ENCODE peak calls at places on chromosomes 7 and 10, in seven cellular contexts. X is OCI-LY7; F is upper lobe of right lung; H is CD8-positive, alpha-beta memory T cell; L is hepatocyte; B is left lung; V is fibroblast of lung. D is an unnamed sample. For H3K4me1, the result is how much of the 10 kb centered on the place peaks cover.

GRCh38 chr7:151745090-151745638 is 131.8 kb downstream of the PRKAG2 start:
- DNase-seq in H (no peak), X (no peak), F (peak), B (peak), V (peak), L (peak), D (peak)

GRCh38 chr7:25314729-25315267 is 86.5 kb upstream of the NPVF start:
- DNase-seq in V (no peak), X (no peak), H (no peak), F (no peak), B (no peak), L (peak), D (no peak)

GRCh38 chr10:61613665-61614064 is 49.1 kb upstream of the CABCOCO1 start:
- DNase-seq in L (no peak), X (no peak), H (no peak), F (no peak), B (no peak), V (no peak), D (no peak)

GRCh38 chr7:137923380-137923779 is 76.6 kb upstream of the DGKI start:
- DNase-seq in H (no peak), X (no peak), L (no peak), B (no peak), V (peak), F (no peak), D (no peak)

GRCh38 chr7:134899729-134900128 is 86.6 kb upstream of the AGBL3 start:
- DNase-seq in F (no peak), L (peak), B (no peak), H (no peak), V (peak), X (no peak), D (no peak)

GRCh38 chr7:112989531-112989930 is 97.1 kb downstream of the GPR85 start:
- DNase-seq in B (no peak), L (no peak), F (no peak), H (no peak), X (no peak), V (peak), D (no peak)

GRCh38 chr7:134567368-134567767 is 18.5 kb downstream of the AKR1B15 start:
- DNase-seq in F (no peak), B (no peak), V (peak), L (no peak), H (no peak), X (no peak), D (no peak)

GRCh38 chr10:104809288-104810090 is 168.4 kb downstream of the SORCS3 start:
- DNase-seq in X (no peak), H (no peak), V (peak), F (no peak), B (no peak), L (peak), D (no peak)

GRCh38 chr10:77829356-77829755 is 97.2 kb downstream of the DLG5 start:
- DNase-seq in B (no peak), L (no peak), X (no peak), F (no peak), H (no peak), V (no peak), D (no peak)

GRCh38 chr7:55517191-55517633 is 55.1 kb downstream of the VOPP1 start:
- DNase-seq in X (no peak), L (no peak), F (no peak), B (no peak), H (peak), V (no peak), D (no peak)

GRCh38 chr7:16130127-16131110 is 290.9 kb downstream of the CRPPA start:
- DNase-seq in B (no peak), F (no peak), H (no peak), V (peak), L (no peak), X (no peak), D (no peak)

GRCh38 chr7:6705959-6706665 is 635 bp downstream of the ZNF12 start:
- DNase-seq in F (peak), V (peak), L (peak), X (peak), B (peak), H (peak), D (no peak)

GRCh38 chr10:57959318-57960003 is 308.2 kb downstream of the IPMK start:
- DNase-seq in F (no peak), X (no peak), B (no peak), V (no peak), H (no peak), L (peak), D (no peak)

GRCh38 chr7:105011771-105012502 is 2.1 kb upstream of the KMT2E start:
- DNase-seq in V (no peak), L (no peak), X (peak), B (peak), H (no peak), F (no peak), D (no peak)

DNA sequence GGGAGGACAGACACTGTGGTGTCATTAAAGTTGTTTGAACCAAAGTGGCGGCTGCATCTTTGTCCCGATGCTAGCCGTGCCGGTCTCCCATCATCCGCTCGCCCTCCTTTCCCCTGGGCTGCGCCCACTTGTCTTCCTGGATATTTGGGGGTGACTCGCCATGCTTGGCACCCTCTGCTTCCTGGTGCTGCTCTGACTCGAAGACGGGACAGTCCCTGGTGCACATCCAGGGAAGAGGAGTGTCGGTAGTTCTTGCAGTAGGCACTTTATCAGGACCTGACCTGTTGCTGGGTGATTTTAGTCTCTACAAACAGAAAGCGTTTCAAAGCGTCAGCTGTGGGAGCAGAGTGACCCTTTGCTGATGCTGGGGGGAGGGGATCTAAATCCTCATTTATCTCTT is 68.3 kb upstream of the DNAJB6 start:
- DNase-seq in X (no peak), V (no peak), L (no peak), B (no peak), H (no peak), F (no peak), D (no peak)
- H3K4me1 ChIP-seq in X (under half), V (under half), L (under half), B (under half), H (under half), F (under half), D (under half)

GRCh38 chr10:124231188-124232135 is 138.1 kb upstream of the CHST15 start:
- DNase-seq in V (no peak), H (peak), L (no peak), F (no peak), B (no peak), X (peak), D (no peak)
- H3K4me1 ChIP-seq in V (under half), H (under half), L (under half), F (under half), B (under half), X (under half), D (under half)

GRCh38 chr7:139735466-139735865 is 42.3 kb downstream of the HIPK2 start:
- DNase-seq in F (no peak), X (no peak), L (no peak), B (no peak), V (no peak), H (no peak), D (no peak)

GRCh38 chr7:139732471-139733167 is 45.2 kb downstream of the HIPK2 start:
- DNase-seq in B (no peak), L (no peak), F (no peak), V (no peak), H (no peak), X (no peak), D (no peak)

GRCh38 chr7:139734395-139734794 is 43.4 kb downstream of the HIPK2 start:
- DNase-seq in F (no peak), V (peak), X (no peak), B (no peak), H (no peak), L (peak), D (peak)

GRCh38 chr7:139731802-139732470 is 45.9 kb downstream of the HIPK2 start:
- DNase-seq in L (peak), B (peak), V (peak), F (peak), X (no peak), H (no peak), D (peak)

GRCh38 chr7:139733751-139734150 is 44.0 kb downstream of the HIPK2 start:
- DNase-seq in B (no peak), X (no peak), F (no peak), H (no peak), V (no peak), L (no peak), D (no peak)
- H3K4me1 ChIP-seq in B (under half), X (under half), F (half or more), H (under half), V (under half), L (under half), D (half or more)

GRCh38 chr7:80795174-80795573 is 123.7 kb downstream of the SEMA3C start:
- DNase-seq in H (no peak), B (no peak), V (no peak), X (no peak), L (no peak), F (no peak), D (no peak)

GRCh38 chr7:80791509-80791929 is 127.3 kb downstream of the SEMA3C start:
- DNase-seq in V (no peak), H (no peak), L (no peak), X (no peak), F (no peak), B (no peak), D (no peak)

GRCh38 chr7:80785961-80786360 is 132.9 kb downstream of the SEMA3C start:
- DNase-seq in F (no peak), L (no peak), B (no peak), H (no peak), V (peak), X (no peak), D (no peak)

GRCh38 chr7:80790877-80791276 is 128.0 kb downstream of the SEMA3C start:
- DNase-seq in H (no peak), L (no peak), X (no peak), V (no peak), B (no peak), F (no peak), D (no peak)
- H3K4me1 ChIP-seq in H (under half), L (under half), X (under half), V (under half), B (under half), F (under half), D (under half)

GRCh38 chr10:119283387-119283786 is 76.0 kb downstream of the GRK5 start:
- DNase-seq in F (no peak), X (no peak), V (no peak), L (no peak), H (no peak), B (no peak), D (peak)
- H3K4me1 ChIP-seq in F (half or more), X (under half), V (under half), L (under half), H (half or more), B (under half), D (half or more)

DNA sequence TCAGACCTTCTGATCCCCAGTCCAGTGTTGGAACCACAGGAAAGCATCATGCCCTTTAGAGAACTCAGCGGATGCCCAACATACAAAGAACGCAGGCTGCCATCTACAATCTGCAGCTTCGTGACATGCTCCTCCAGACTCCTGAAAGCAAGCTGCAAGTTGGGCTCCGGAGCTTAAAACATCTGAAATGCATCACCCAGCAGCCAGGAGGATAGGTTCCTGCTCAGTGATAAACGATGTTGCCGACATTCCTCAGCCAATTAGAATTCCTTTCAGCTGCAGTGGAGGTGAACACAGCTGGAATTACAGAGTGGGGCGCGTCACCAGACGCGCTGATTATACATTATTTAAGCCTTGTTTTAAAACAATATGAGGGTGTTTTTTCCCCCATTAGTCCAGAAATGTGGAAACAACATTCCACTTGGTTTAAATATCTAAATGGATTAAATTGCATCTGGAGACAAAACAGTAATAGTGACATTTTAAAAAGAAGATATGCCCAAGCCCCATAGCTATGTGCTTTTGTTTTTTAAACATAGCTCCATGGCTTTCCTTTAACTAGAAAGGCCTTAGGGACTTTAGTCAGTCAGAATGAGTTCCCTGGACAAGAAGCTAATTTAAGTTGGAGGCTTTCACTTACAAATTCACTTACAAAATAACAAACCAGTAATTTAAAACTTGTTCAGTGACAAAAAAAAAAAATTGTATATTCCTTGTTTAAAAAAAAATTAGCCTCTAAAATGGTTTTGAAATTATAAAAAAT is 6.3 kb downstream of the SMURF1 start:
- DNase-seq in L (peak), X (no peak), H (no peak), V (peak), F (no peak), B (no peak), D (no peak)
- H3K4me1 ChIP-seq in L (under half), X (under half), H (under half), V (under half), F (half or more), B (under half), D (half or more)

GRCh38 chr7:155908385-155908784 is 96.1 kb upstream of the SHH start:
- DNase-seq in B (no peak), L (no peak), X (no peak), H (no peak), F (no peak), V (no peak), D (no peak)
- H3K4me1 ChIP-seq in B (under half), L (under half), X (under half), H (under half), F (under half), V (under half), D (under half)

GRCh38 chr10:95454940-95455339 is 106.2 kb downstream of the SORBS1 start:
- DNase-seq in V (no peak), F (no peak), L (no peak), B (no peak), X (no peak), H (no peak), D (no peak)
- H3K4me1 ChIP-seq in V (under half), F (under half), L (half or more), B (under half), X (under half), H (under half), D (under half)

GRCh38 chr7:130887182-130888016 is 153.4 kb upstream of the KLF14 start:
- DNase-seq in B (no peak), H (no peak), L (no peak), F (no peak), V (peak), X (no peak), D (no peak)
- H3K4me1 ChIP-seq in B (under half), H (under half), L (under half), F (under half), V (half or more), X (under half), D (half or more)

D was measured in gastrocnemius medialis.